ENCODE peak calls at places on chromosomes 11 and 22, in six cellular contexts. X is lung; K is GM04503; S is activated T-cell treated with anti-CD3 and anti-CD28 coated beads, Interleukin-2, amount 50 U/mL, for 72 hours; V is HT-29; W is stimulated activated CD8-positive, alpha-beta memory T cell treated with anti-CD3 and anti-CD28 coated beads, Interleukin-12 subunit alpha, Interleukin-12 subunit beta, amount 100 ng/mL, for 4 hours. L is an unnamed sample.

GRCh38 chr11:12762283-12762682 is 88.1 kb downstream of the TEAD1 start:
- DNase-seq in V (no peak), X (no peak), S (no peak), K (no peak), W (no peak), L (no peak)

GRCh38 chr22:42805016-42805997 is 51.8 kb downstream of the ARFGAP3 start:
- DNase-seq in K (no peak), W (no peak), S (no peak), X (peak; percentile 63), V (peak; percentile 15), L (no peak)

GRCh38 chr22:41445171-41446056 is 1.2 kb downstream of the TOB2 start:
- DNase-seq in X (peak; percentile 37), K (no peak), S (peak; percentile 37), W (peak; percentile 13), V (peak; percentile 34), L (peak; percentile 61)

GRCh38 chr22:37270928-37271650 is 11.2 kb upstream of the CYTH4 start:
- DNase-seq in K (no peak), V (no peak), S (no peak), X (no peak), W (no peak), L (no peak)

GRCh38 chr11:65883058-65883761 is 3.6 kb downstream of the CTSW start:
- DNase-seq in S (no peak), W (no peak), X (no peak), K (no peak), V (no peak), L (no peak)

GRCh38 chr11:8247312-8247711 is 16.4 kb downstream of the LMO1 start:
- DNase-seq in K (no peak), W (no peak), X (no peak), V (peak; percentile 32), S (peak; percentile 37), L (no peak)

GRCh38 chr11:62400760-62401159 is 18.1 kb upstream of the SCGB1A1 start:
- DNase-seq in W (no peak), V (no peak), X (peak; percentile 50), S (no peak), K (peak; percentile 86), L (no peak)

GRCh38 chr22:37967147-37967546 is 13.6 kb downstream of the POLR2F start:
- DNase-seq in S (no peak), K (no peak), X (no peak), V (no peak), W (no peak), L (no peak)

GRCh38 chr11:2752204-2752772 is 52.5 kb upstream of the KCNQ1OT1 start:
- DNase-seq in X (no peak), K (no peak), W (no peak), S (no peak), V (no peak), L (no peak)

GRCh38 chr11:77244277-77245014 is 57.0 kb downstream of the GDPD4 start:
- DNase-seq in W (no peak), V (peak; percentile 70), K (peak; percentile 91), X (no peak), S (no peak), L (no peak)

GRCh38 chr11:16605440-16605970 is 132.9 kb upstream of the C11orf58 start:
- DNase-seq in W (no peak), X (no peak), K (no peak), V (peak; percentile 52), S (no peak), L (no peak)

GRCh38 chr11:112925516-112926310 is 35.5 kb upstream of the NCAM1 start:
- DNase-seq in X (no peak), K (no peak), S (no peak), W (no peak), V (no peak), L (no peak)

GRCh38 chr11:120079750-120080610 is 57.9 kb downstream of the TRIM29 start:
- DNase-seq in S (peak; percentile 14), V (peak; percentile 66), X (no peak), W (no peak), K (no peak), L (no peak)

GRCh38 chr11:40203606-40204005 is 1255.8 kb downstream of the LRRC4C start:
- DNase-seq in V (no peak), K (no peak), W (no peak), S (no peak), X (no peak), L (no peak)

GRCh38 chr22:39439170-39439569 is 17.6 kb upstream of the MGAT3 start:
- DNase-seq in X (no peak), V (no peak), K (no peak), W (no peak), S (no peak), L (no peak)

GRCh38 chr11:27008811-27009535 is 15.1 kb downstream of the FIBIN start:
- DNase-seq in V (no peak), W (no peak), X (no peak), K (no peak), S (no peak), L (no peak)

GRCh38 chr11:102267602-102268001 is 49.7 kb upstream of the BIRC3 start:
- DNase-seq in S (no peak), K (peak; percentile 44), X (no peak), W (no peak), V (peak; percentile 68), L (no peak)

GRCh38 chr11:57680552-57680874 is 12.6 kb downstream of the ZDHHC5 start:
- DNase-seq in X (no peak), W (no peak), K (no peak), S (no peak), V (no peak), L (no peak)

GRCh38 chr22:48729499-48730171 is 1098.0 kb downstream of the BRD1 start:
- DNase-seq in X (no peak), W (no peak), K (no peak), S (no peak), V (no peak), L (no peak)

GRCh38 chr11:126426126-126426525 is 70.6 kb downstream of the ST3GAL4 start:
- DNase-seq in X (no peak), K (no peak), S (no peak), W (no peak), V (no peak), L (no peak)

GRCh38 chr11:13269775-13270174 is 7.8 kb upstream of the BMAL1 start:
- DNase-seq in W (no peak), K (no peak), S (no peak), X (no peak), V (no peak), L (no peak)

GRCh38 chr11:85867751-85868150 is 12.6 kb downstream of the CCDC83 start:
- DNase-seq in K (no peak), S (no peak), X (no peak), V (no peak), W (no peak), L (no peak)

GRCh38 chr22:39547587-39547947 is 15.0 kb upstream of the RPS19BP1 start:
- DNase-seq in W (no peak), X (no peak), S (no peak), K (no peak), V (no peak), L (no peak)

GRCh38 chr11:1835671-1836010 is 851 bp downstream of the SYT8 start:
- DNase-seq in X (no peak), S (no peak), K (no peak), W (no peak), V (no peak), L (no peak)

GRCh38 chr22:27983361-27983791 is 64.3 kb upstream of the PITPNB start:
- DNase-seq in V (no peak), K (no peak), W (no peak), S (no peak), X (no peak), L (no peak)

GRCh38 chr22:46084943-46085830 is 65.1 kb upstream of the PPARA start:
- DNase-seq in W (no peak), S (no peak), X (peak; percentile 78), K (no peak), V (peak; percentile 85), L (no peak)

GRCh38 chr11:96338910-96339703 is 3.9 kb downstream of the MAML2 start:
- DNase-seq in S (peak; percentile 54), K (no peak), V (peak; percentile 41), W (peak; percentile 20), X (no peak), L (no peak)

GRCh38 chr11:11856638-11857037 is 14.9 kb downstream of the USP47 start:
- DNase-seq in S (peak; percentile 25), K (no peak), V (no peak), X (no peak), W (no peak), L (no peak)

GRCh38 chr11:66904055-66904454 is 47.2 kb downstream of the LRFN4 start:
- DNase-seq in K (no peak), S (no peak), W (no peak), X (no peak), V (peak; percentile 66), L (no peak)